ENCODE peak calls at places on chromosomes 16 and 17, in four cellular contexts. D is GM12878, Q is ovary, A is upper lobe of left lung. N is an unnamed sample.

GRCh38 chr17:82985973-82986372 is 93.4 kb upstream of the METRNL start:
- DNase-seq in D (no peak), A (peak; percentile 74), Q (no peak), N (no peak)

GRCh38 chr17:61309857-61310256 is 89.8 kb upstream of the TBX2 start:
- DNase-seq in A (no peak), Q (no peak), D (no peak), N (no peak)

GRCh38 chr16:46638947-46639925 is 18.1 kb upstream of the SHCBP1 start:
- DNase-seq in Q (no peak), A (no peak), D (no peak), N (no peak)

GRCh38 chr16:3038896-3039295 is 2.2 kb upstream of the BICDL2 start:
- DNase-seq in D (no peak), A (no peak), Q (no peak), N (no peak)

GRCh38 chr17:74866198-74866835 is 6.5 kb downstream of the FDXR start:
- DNase-seq in D (no peak), A (no peak), Q (no peak), N (no peak)

GRCh38 chr17:43556292-43556691 is 10.2 kb upstream of the ETV4 start:
- DNase-seq in A (no peak), D (no peak), Q (no peak), N (peak; percentile 20)

GRCh38 chr16:5214466-5214865 is 116.9 kb upstream of the EEF2KMT start:
- DNase-seq in A (no peak), Q (no peak), D (no peak), N (no peak)

GRCh38 chr16:3363793-3364192 is 8.1 kb downstream of the OR2C1 start:
- DNase-seq in D (no peak), Q (no peak), A (no peak), N (no peak)

GRCh38 chr17:15457723-15458094 is 9.7 kb downstream of the CDRT4 start:
- DNase-seq in D (no peak), A (no peak), Q (no peak), N (peak; percentile 65)

GRCh38 chr16:450800-451512 is 25.5 kb downstream of the RAB11FIP3 start:
- DNase-seq in Q (no peak), A (no peak), D (no peak), N (no peak)

GRCh38 chr16:84582958-84583516 is 34.8 kb downstream of the COTL1 start:
- DNase-seq in Q (no peak), D (no peak), A (no peak), N (no peak)

GRCh38 chr16:15757075-15757386 is 99.8 kb downstream of the MYH11 start:
- DNase-seq in A (no peak), D (no peak), Q (no peak), N (no peak)

GRCh38 chr17:70405492-70406220 is 236.3 kb downstream of the KCNJ2 start:
- DNase-seq in D (peak; percentile 41), Q (no peak), A (no peak), N (peak; percentile 53)

GRCh38 chr17:39114744-39115534 is 36.5 kb downstream of the PLXDC1 start:
- DNase-seq in Q (no peak), D (no peak), A (no peak), N (no peak)

GRCh38 chr17:62724398-62725146 is 83.5 kb downstream of the MARCHF10 start:
- DNase-seq in A (no peak), Q (no peak), D (peak; percentile 91), N (no peak)

GRCh38 chr17:49509588-49509917 is 14.5 kb downstream of the NGFR start:
- DNase-seq in D (no peak), A (no peak), Q (no peak), N (no peak)

GRCh38 chr16:11190585-11191565 is 65.1 kb downstream of the SOCS1 start:
- DNase-seq in D (no peak), Q (no peak), A (no peak), N (no peak)

GRCh38 chr17:18039535-18040286 is 503 bp downstream of the GID4 start:
- DNase-seq in D (no peak), A (peak; percentile 93), Q (no peak), N (no peak)

GRCh38 chr16:57299009-57299718 is 14.7 kb upstream of the PLLP start:
- DNase-seq in Q (no peak), A (no peak), D (no peak), N (no peak)

GRCh38 chr16:47132310-47132709 is 11.4 kb downstream of the NETO2 start:
- DNase-seq in Q (no peak), D (no peak), A (no peak), N (no peak)

GRCh38 chr17:16215965-16216316 is 607 bp upstream of the NCOR1 start:
- DNase-seq in D (no peak), A (no peak), Q (no peak), N (peak; percentile 24)

GRCh38 chr16:20889625-20890275 is 10.4 kb downstream of the DCUN1D3 start:
- DNase-seq in Q (no peak), D (no peak), A (no peak), N (no peak)

GRCh38 chr17:8365143-8365542 is 11.4 kb downstream of the KRABD2 start:
- DNase-seq in A (no peak), D (no peak), Q (no peak), N (no peak)

GRCh38 chr16:89711601-89712475 is 8.9 kb downstream of the VPS9D1 start:
- DNase-seq in Q (peak; percentile 57), D (no peak), A (peak; percentile 91), N (no peak)

GRCh38 chr17:50346313-50347086 is 574 bp downstream of the XYLT2 start:
- DNase-seq in A (peak; percentile 90), D (no peak), Q (peak; percentile 56), N (no peak)

GRCh38 chr17:58513391-58513912 is 986 bp downstream of the MTMR4 start:
- DNase-seq in Q (no peak), A (no peak), D (no peak), N (no peak)

GRCh38 chr17:12409082-12409481 is 256.6 kb upstream of the MYOCD start:
- DNase-seq in D (no peak), A (no peak), Q (no peak), N (no peak)

GRCh38 chr16:68234188-68235104 is 1.5 kb downstream of the ESRP2 start:
- DNase-seq in A (peak; percentile 40), D (no peak), Q (peak; percentile 46), N (no peak)

GRCh38 chr16:85479972-85480726 is 133.0 kb upstream of the GSE1 start:
- DNase-seq in A (peak; percentile 92), D (no peak), Q (no peak), N (no peak)

GRCh38 chr17:74526681-74527080 is 4.6 kb downstream of the CD300LB start:
- DNase-seq in Q (no peak), D (no peak), A (no peak), N (no peak)

GRCh38 chr17:67055811-67056745 is 11.7 kb downstream of the CACNG1 start:
- DNase-seq in Q (no peak), D (no peak), A (no peak), N (no peak)

GRCh38 chr16:31335431-31335830 is 19.5 kb upstream of the ITGAX start:
- DNase-seq in A (no peak), Q (no peak), D (no peak), N (no peak)

GRCh38 chr17:50475362-50475761 is 3.3 kb upstream of the RSAD1 start:
- DNase-seq in Q (no peak), A (no peak), D (no peak), N (no peak)

GRCh38 chr17:13415877-13416416 is 185.8 kb downstream of the HS3ST3A1 start:
- DNase-seq in Q (no peak), D (no peak), A (no peak), N (no peak)

GRCh38 chr16:85249830-85250455 is 137.7 kb upstream of the CIBAR2 start:
- DNase-seq in D (no peak), A (no peak), Q (no peak), N (no peak)

GRCh38 chr17:45641541-45641940 is 142.6 kb upstream of the CRHR1 start:
- DNase-seq in D (no peak), Q (no peak), A (peak; percentile 41), N (no peak)
- TF ChIP-seq CTCF in D (no peak), Q (no peak), A (no peak), N (no peak)

GRCh38 chr16:87618216-87618615 is 15.9 kb downstream of the JPH3 start:
- DNase-seq in A (no peak), D (no peak), Q (no peak), N (no peak)

GRCh38 chr16:87619360-87620200 is 17.3 kb downstream of the JPH3 start:
- DNase-seq in Q (no peak), D (no peak), A (no peak), N (no peak)

GRCh38 chr16:87613961-87614360 is 11.7 kb downstream of the JPH3 start:
- DNase-seq in A (no peak), D (no peak), Q (no peak), N (no peak)

GRCh38 chr16:87615621-87616041 is 13.3 kb downstream of the JPH3 start:
- DNase-seq in Q (no peak), D (no peak), A (no peak), N (no peak)

GRCh38 chr16:87616556-87616955 is 14.2 kb downstream of the JPH3 start:
- DNase-seq in A (no peak), Q (no peak), D (no peak), N (no peak)
- TF ChIP-seq EP300 in A (no peak), Q (no peak), D (no peak), N (no peak)

GRCh38 chr16:80300456-80300855 is 240.3 kb upstream of the DYNLRB2 start:
- DNase-seq in Q (no peak), A (no peak), D (no peak), N (no peak)
- H3K4me1 ChIP-seq in Q (no peaks in the 10 kb centered on the region), A (no peaks in the 10 kb centered on the region), D (no peaks in the 10 kb centered on the region), N (no peaks in the 10 kb centered on the region)

GRCh38 chr17:77684803-77685580 is 273.5 kb upstream of the TNRC6C start:
- DNase-seq in D (no peak), Q (no peak), A (no peak), N (no peak)

GRCh38 chr17:77686903-77687302 is 271.6 kb upstream of the TNRC6C start:
- DNase-seq in A (no peak), D (no peak), Q (no peak), N (no peak)

GRCh38 chr17:77687417-77687816 is 271.1 kb upstream of the TNRC6C start:
- DNase-seq in D (no peak), A (no peak), Q (no peak), N (no peak)

GRCh38 chr17:77687921-77688320 is 270.6 kb upstream of the TNRC6C start:
- DNase-seq in Q (no peak), A (no peak), D (no peak), N (no peak)

DNA sequence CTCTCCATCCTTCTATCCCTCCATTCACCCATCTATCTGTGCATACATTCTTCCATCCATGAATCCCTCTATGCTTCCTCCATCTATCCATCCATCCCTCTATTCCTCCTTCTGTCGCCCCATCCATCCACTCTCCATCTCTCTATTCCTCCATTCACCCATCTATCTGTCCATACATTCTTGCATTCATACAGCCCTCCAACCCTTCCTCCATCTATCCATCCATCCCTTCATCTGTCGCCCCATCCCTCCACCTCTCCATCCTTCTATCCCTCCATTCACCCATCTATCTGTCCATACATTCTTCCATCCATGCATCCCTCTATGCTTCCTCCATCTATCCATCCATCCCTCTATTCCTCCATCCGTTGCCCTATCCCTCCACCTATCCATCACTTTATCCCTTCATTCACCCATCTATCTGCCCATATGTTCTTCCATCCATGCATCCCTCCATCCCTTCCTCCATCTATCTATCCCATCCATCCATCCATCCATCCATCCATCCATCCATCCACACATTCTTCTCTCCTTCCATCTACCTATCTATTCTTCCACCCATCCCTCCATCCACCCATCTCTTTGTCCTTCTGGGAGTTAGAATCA is 272.5 kb upstream of the TNRC6C start:
- DNase-seq in A (no peak), Q (no peak), D (no peak), N (no peak)
- TF ChIP-seq CTCF in A (no peak), Q (no peak), D (no peak), N (no peak)

N was measured in tibial nerve.